ENCODE peak calls at places on chromosome 16, in nine cellular contexts. W is foreskin keratinocyte; E is left cardiac atrium; H is activated T-cell treated with anti-CD3 and anti-CD28 coated beads, Interleukin-2, amount 50 U/mL, for 4 hours; C is activated CD8-positive, alpha-beta T cell treated with anti-CD3 and anti-CD28 coated beads for 36 hours; K is WTC11; X is right cardiac atrium; Y is stimulated activated effector memory CD8-positive, alpha-beta T cell treated with anti-CD3 and anti-CD28 coated beads, Interleukin-12 subunit alpha, Interleukin-12 subunit beta, amount 100 ng/mL, for 72 hours; Q is esophagus mucosa. V is an unnamed sample.

GRCh38 chr16:595942-596735 is 6.3 kb downstream of the RAB40C start:
- ATAC-seq in C (no peak), E (no peak), H (no peak), Q (peak), Y (no peak), X (no peak), K (no peak), W (no peak), V (no peak)

GRCh38 chr16:68235105-68235881 is 634 bp downstream of the ESRP2 start:
- ATAC-seq in Y (no peak), E (no peak), W (peak), K (peak), H (no peak), C (no peak), Q (peak), X (no peak), V (no peak)

GRCh38 chr16:74778646-74779045 is 4.0 kb upstream of the FA2H start:
- ATAC-seq in W (no peak), H (no peak), K (no peak), Q (peak), Y (no peak), E (no peak), X (no peak), C (no peak), V (no peak)

GRCh38 chr16:84898447-84898846 is 78.7 kb downstream of the CRISPLD2 start:
- ATAC-seq in K (no peak), X (peak), C (peak), E (peak), W (peak), H (peak), Y (peak), Q (peak), V (no peak)

GRCh38 chr16:3254309-3254708 is 2.1 kb downstream of the MEFV start:
- ATAC-seq in C (no peak), W (no peak), K (no peak), Y (no peak), E (no peak), X (no peak), Q (no peak), H (no peak), V (no peak)

GRCh38 chr16:17108596-17108995 is 362.2 kb downstream of the XYLT1 start:
- ATAC-seq in H (no peak), K (no peak), X (no peak), E (no peak), C (no peak), W (no peak), Q (no peak), Y (no peak), V (no peak)

GRCh38 chr16:72850863-72851262 is 197.1 kb downstream of the ZFHX3 start:
- ATAC-seq in X (peak), Y (no peak), E (peak), W (no peak), K (no peak), Q (no peak), H (no peak), C (no peak), V (no peak)

GRCh38 chr16:84919267-84919666 is 92.1 kb downstream of the ZDHHC7 start:
- ATAC-seq in Q (no peak), Y (no peak), C (no peak), X (no peak), E (no peak), H (no peak), W (no peak), K (no peak), V (no peak)

GRCh38 chr16:76535-77272 is 1.3 kb upstream of the MPG start:
- ATAC-seq in H (no peak), X (peak), K (no peak), W (peak), Y (no peak), C (no peak), E (peak), Q (peak), V (no peak)

GRCh38 chr16:75754126-75754525 is 27.8 kb upstream of the CPHXL start:
- ATAC-seq in X (no peak), E (no peak), W (peak), H (no peak), K (no peak), Y (no peak), C (no peak), Q (peak), V (no peak)

GRCh38 chr16:58462089-58462488 is 37.9 kb upstream of the NDRG4 start:
- ATAC-seq in C (no peak), E (peak), K (no peak), H (no peak), X (no peak), Q (peak), W (no peak), Y (no peak), V (no peak)

GRCh38 chr16:22070361-22071351 is 21.7 kb upstream of the VWA3A start:
- ATAC-seq in W (peak), C (no peak), X (peak), Y (no peak), K (no peak), H (no peak), E (peak), Q (peak), V (no peak)

GRCh38 chr16:11024333-11025053 is 80.1 kb downstream of the CLEC16A start:
- ATAC-seq in K (no peak), X (no peak), C (peak), Q (peak), W (peak), E (no peak), H (peak), Y (peak), V (no peak)

GRCh38 chr16:19690196-19690595 is 27.8 kb downstream of the KNOP1 start:
- ATAC-seq in H (no peak), E (peak), C (no peak), Q (no peak), W (no peak), Y (no peak), X (peak), K (no peak), V (no peak)

GRCh38 chr16:14629919-14630619 is at the start of gene PARN:
- ATAC-seq in K (peak), Q (peak), W (peak), E (peak), H (peak), X (peak), Y (peak), C (peak), V (peak)

GRCh38 chr16:48492131-48492530 is 106.9 kb upstream of the SIAH1 start:
- ATAC-seq in K (no peak), C (no peak), W (no peak), H (no peak), Q (peak), E (peak), Y (no peak), X (peak), V (no peak)

GRCh38 chr16:82079892-82080291 is 44.8 kb downstream of the HSD17B2 start:
- ATAC-seq in X (no peak), C (no peak), W (no peak), Q (no peak), K (no peak), E (no peak), Y (no peak), H (no peak), V (no peak)

GRCh38 chr16:69798466-69798865 is 36.3 kb downstream of the WWP2 start:
- ATAC-seq in X (no peak), W (no peak), H (no peak), K (no peak), E (no peak), C (no peak), Y (no peak), Q (no peak), V (no peak)

GRCh38 chr16:12339686-12340085 is 363.2 kb downstream of the SNX29 start:
- ATAC-seq in Q (no peak), Y (no peak), K (no peak), C (no peak), H (no peak), W (no peak), X (no peak), E (no peak), V (no peak)

GRCh38 chr16:70809392-70810060 is 8.6 kb upstream of the VAC14 start:
- ATAC-seq in H (no peak), Y (no peak), K (no peak), X (no peak), W (no peak), E (no peak), Q (no peak), C (no peak), V (peak)

GRCh38 chr16:88931373-88931900 is 45.6 kb downstream of the CBFA2T3 start:
- ATAC-seq in X (no peak), Q (no peak), E (no peak), Y (no peak), K (no peak), H (no peak), C (no peak), W (no peak), V (no peak)

GRCh38 chr16:10181196-10182162 is 749 bp downstream of the GRIN2A start:
- ATAC-seq in H (peak), K (peak), E (peak), Q (peak), X (peak), W (peak), C (peak), Y (peak), V (peak)

GRCh38 chr16:11145173-11145820 is 110.7 kb downstream of the SOCS1 start:
- ATAC-seq in K (no peak), H (no peak), E (peak), C (no peak), Q (peak), X (peak), Y (no peak), W (no peak), V (no peak)

GRCh38 chr16:27859020-27859419 is 204.5 kb downstream of the GSG1L start:
- ATAC-seq in W (no peak), E (no peak), X (no peak), K (peak), C (no peak), Q (no peak), Y (no peak), H (no peak), V (no peak)

GRCh38 chr16:66580605-66581209 is 1.4 kb downstream of the CMTM2 start:
- ATAC-seq in K (peak), Y (no peak), Q (peak), W (peak), H (no peak), X (no peak), E (no peak), C (no peak), V (no peak)

GRCh38 chr16:23434380-23434779 is 18.6 kb downstream of the COG7 start:
- ATAC-seq in W (no peak), X (no peak), Y (no peak), K (no peak), C (no peak), E (peak), H (no peak), Q (peak), V (no peak)

GRCh38 chr16:46627746-46628145 is 6.6 kb upstream of the SHCBP1 start:
- ATAC-seq in E (no peak), K (no peak), Y (no peak), W (no peak), X (no peak), H (no peak), C (no peak), Q (no peak), V (no peak)

GRCh38 chr16:31861415-31861814 is 12.2 kb upstream of the ZNF267 start:
- ATAC-seq in C (peak), W (no peak), E (no peak), K (no peak), Q (no peak), H (peak), X (no peak), Y (peak), V (no peak)

GRCh38 chr16:86287641-86288201 is 222.6 kb upstream of the FOXF1 start:
- ATAC-seq in K (no peak), C (no peak), H (no peak), W (no peak), E (no peak), Y (no peak), Q (no peak), X (no peak), V (no peak)

GRCh38 chr16:57689772-57690558 is 4.6 kb upstream of the DRC7 start:
- ATAC-seq in Q (no peak), X (no peak), K (no peak), H (peak), C (peak), Y (peak), E (no peak), W (no peak), V (peak)

V was measured in stimulated activated memory B cell treated with anti-CD40 and anti-IgM and Interleukin-4, amounts not matched to agents 10 μg/mL and 1 μg/mL and 100 μg/mL, for 72 hours.